ENCODE peak calls at places on chromosome 20, in ten cellular contexts. H is Panc1; I is MM.1S; B is lower lobe of right lung; X is kidney; C is psoas muscle; R is fibroblast of pulmonary artery; E is cardiac muscle cell; G is uterus; W is activated CD8-positive, alpha-beta T cell treated with anti-CD3 and anti-CD28 coated beads for 36 hours. V is an unnamed sample.

GRCh38 chr20:36756482-36756881 is 10.6 kb upstream of the NDRG3 start:
- DNase-seq in C (no peak), H (no peak), E (no peak), G (no peak), W (no peak), X (no peak), B (no peak), I (no peak), R (no peak), V (no peak)

GRCh38 chr20:38728911-38729642 is 4.8 kb downstream of the SLC32A1 start:
- DNase-seq in G (no peak), X (no peak), B (no peak), R (no peak), C (no peak), I (no peak), E (no peak), H (no peak), W (peak; percentile 33), V (no peak)

GRCh38 chr20:63819224-63819917 is 11.7 kb downstream of the ZBTB46 start:
- DNase-seq in X (no peak), E (no peak), G (peak; percentile 49), B (no peak), W (no peak), C (no peak), R (no peak), H (no peak), I (peak; percentile 60), V (peak; percentile 34)

GRCh38 chr20:22795897-22796296 is 211.5 kb upstream of the FOXA2 start:
- DNase-seq in W (no peak), X (no peak), R (peak; percentile 100), C (no peak), E (no peak), B (no peak), G (peak; percentile 56), I (no peak), H (peak; percentile 12), V (peak; percentile 95)

GRCh38 chr20:41649489-41649888 is 31.3 kb upstream of the CHD6 start:
- DNase-seq in I (peak; percentile 70), R (no peak), B (no peak), H (no peak), C (no peak), W (no peak), E (no peak), G (no peak), X (no peak), V (no peak)

GRCh38 chr20:12984863-12985262 is 23.9 kb upstream of the SPTLC3 start:
- DNase-seq in X (no peak), C (no peak), H (no peak), G (no peak), B (no peak), W (no peak), R (no peak), E (no peak), I (no peak), V (no peak)

GRCh38 chr20:62243906-62244515 is 5.7 kb downstream of the OSBPL2 start:
- DNase-seq in B (no peak), E (no peak), C (no peak), X (peak; percentile 62), G (no peak), W (no peak), R (no peak), I (no peak), H (no peak), V (no peak)

GRCh38 chr20:58908941-58909340 is 56.4 kb downstream of the GNAS start:
- DNase-seq in B (no peak), I (no peak), X (no peak), W (no peak), E (no peak), H (no peak), C (no peak), G (no peak), R (no peak), V (no peak)

GRCh38 chr20:58090181-58090580 is 138.3 kb downstream of the ANKRD60 start:
- DNase-seq in I (no peak), B (no peak), X (no peak), E (no peak), H (no peak), W (no peak), G (no peak), C (no peak), R (no peak), V (no peak)

GRCh38 chr20:54118220-54119001 is 48.0 kb upstream of the BCAS1 start:
- DNase-seq in R (no peak), X (no peak), G (no peak), H (no peak), E (no peak), I (no peak), B (no peak), C (no peak), W (no peak), V (no peak)

GRCh38 chr20:57835462-57836455 is 125.9 kb upstream of the PMEPA1 start:
- DNase-seq in E (no peak), W (no peak), G (no peak), X (no peak), R (no peak), H (no peak), I (no peak), B (no peak), C (no peak), V (no peak)

GRCh38 chr20:37299718-37300529 is 10.5 kb downstream of the MANBAL start:
- DNase-seq in E (no peak), H (no peak), G (no peak), R (peak; percentile 44), I (no peak), C (no peak), W (no peak), X (no peak), B (no peak), V (peak; percentile 82)

GRCh38 chr20:23870461-23870860 is 9.1 kb downstream of the CST5 start:
- DNase-seq in X (no peak), W (no peak), R (no peak), E (no peak), I (no peak), H (no peak), G (no peak), C (no peak), B (no peak), V (no peak)

GRCh38 chr20:46709459-46710148 is at the start of gene SLC2A10:
- DNase-seq in B (peak; percentile 66), R (peak; percentile 56), W (peak; percentile 13), E (peak; percentile 71), H (no peak), X (peak; percentile 89), G (peak; percentile 71), C (peak; percentile 74), I (no peak), V (peak; percentile 72)

GRCh38 chr20:50015993-50016770 is 33.4 kb downstream of the SNAI1 start:
- DNase-seq in I (no peak), X (peak; percentile 91), C (no peak), B (no peak), E (peak; percentile 93), G (no peak), R (no peak), W (no peak), H (no peak), V (no peak)

GRCh38 chr20:20743511-20744169 is 31.2 kb upstream of the RALGAPA2 start:
- DNase-seq in X (peak; percentile 76), C (peak; percentile 92), G (peak; percentile 65), W (no peak), R (peak; percentile 69), H (no peak), E (peak; percentile 72), I (no peak), B (peak; percentile 69), V (no peak)

GRCh38 chr20:10219993-10220750 is 1.5 kb downstream of the SNAP25 start:
- DNase-seq in C (no peak), B (no peak), X (no peak), W (no peak), G (no peak), E (no peak), H (no peak), R (no peak), I (no peak), V (no peak)
- TF ChIP-seq CTCF in C (no peak), B (no peak), X (no peak), W (no peak), G (no peak), E (no peak), H (no peak), R (no peak), I (no peak), V (no peak)

DNA sequence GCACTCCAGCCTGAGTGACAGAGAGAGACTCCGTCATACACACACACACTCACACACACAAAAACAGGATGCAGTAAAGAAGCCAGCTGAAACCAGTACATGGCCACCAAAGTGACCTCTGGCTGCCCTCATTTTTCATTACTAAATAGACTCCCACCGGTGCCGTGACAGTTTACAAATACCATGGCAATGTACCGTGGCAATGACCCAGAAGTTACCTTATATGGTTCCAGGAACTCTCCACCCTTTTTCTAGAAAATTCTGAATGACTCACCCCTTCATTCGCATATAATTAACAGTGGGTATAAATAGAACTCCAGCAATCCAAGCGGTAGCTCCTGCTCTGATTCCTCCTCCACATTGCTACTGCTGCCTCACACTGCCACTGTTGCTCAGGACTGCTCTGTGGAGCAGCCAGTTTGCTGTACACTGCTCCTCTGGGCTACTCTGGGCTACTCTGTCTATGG is 57.7 kb downstream of the SNX5 start:
- DNase-seq in R (peak; percentile 96), C (peak; percentile 67), W (peak; percentile 30), G (peak; percentile 71), B (no peak), I (no peak), H (no peak), E (no peak), X (no peak), V (peak; percentile 94)
- TF ChIP-seq CTCF in R (peak; percentile 27), C (no peak), W (no peak), G (no peak), B (no peak), I (no peak), H (no peak), E (peak; percentile 28), X (no peak), V (peak; percentile 38)

DNA sequence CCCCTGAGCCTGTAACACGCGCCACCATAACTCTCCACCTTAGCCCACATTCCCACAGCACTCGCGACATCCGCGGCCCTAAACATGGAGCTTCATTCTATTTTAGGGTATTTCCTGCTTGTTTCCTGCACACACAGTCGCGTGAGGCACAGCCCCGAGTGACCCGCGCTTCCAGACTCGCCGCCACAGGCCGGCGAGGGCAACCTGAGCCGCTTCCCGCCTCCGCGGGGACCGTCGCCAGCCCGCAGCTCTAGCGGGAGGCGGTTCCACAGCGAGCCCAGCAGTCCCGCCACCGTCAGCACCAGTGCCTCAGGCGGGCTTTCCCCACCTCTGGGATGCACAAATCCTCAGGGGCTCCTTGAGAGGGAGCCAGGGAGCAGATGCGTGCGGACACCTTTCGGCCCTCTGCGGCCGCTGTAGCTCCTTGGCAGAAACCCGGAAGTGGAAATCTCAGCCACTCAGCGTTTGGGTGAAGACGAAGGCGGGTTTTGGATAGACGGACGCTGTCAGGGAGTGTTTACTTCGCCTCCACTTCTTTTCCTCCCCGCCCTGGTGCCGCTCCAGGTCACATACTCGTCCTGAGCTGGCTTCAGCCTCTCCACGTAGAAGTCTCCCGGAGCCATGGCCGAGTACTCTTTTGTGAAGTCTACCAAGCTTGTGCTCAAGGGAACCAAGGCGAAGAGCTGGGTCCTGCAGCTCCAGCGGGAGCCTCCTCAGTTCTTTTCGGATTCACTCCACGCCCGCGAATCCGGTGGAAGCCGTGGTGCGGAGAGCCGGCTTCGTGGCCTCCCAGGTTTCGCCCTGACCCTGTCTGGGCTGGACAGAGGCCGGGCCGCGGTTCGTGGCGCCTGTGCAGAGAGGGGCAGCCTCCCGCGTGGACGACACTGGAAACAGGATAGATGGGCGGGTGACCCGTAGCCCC is 2177.4 kb upstream of the DEFB115 start:
- DNase-seq in R (peak; percentile 54), X (peak; percentile 76), W (peak; percentile 43), B (no peak), E (no peak), C (peak; percentile 58), H (peak; percentile 68), I (peak; percentile 76), G (no peak), V (peak; percentile 34)
- TF ChIP-seq CTCF in R (no peak), X (no peak), W (no peak), B (no peak), E (peak; percentile 49), C (no peak), H (peak; percentile 51), I (no peak), G (no peak), V (no peak)

GRCh38 chr20:1392693-1393506 is at the start of gene FKBP1A:
- DNase-seq in G (peak; percentile 94), C (peak; percentile 97), E (peak; percentile 93), H (peak; percentile 75), B (peak; percentile 95), X (peak; percentile 97), R (peak; percentile 92), W (peak; percentile 92), I (peak; percentile 95), V (peak; percentile 88)
- TF ChIP-seq CTCF in G (peak; percentile 42), C (no peak), E (no peak), H (no peak), B (peak; percentile 41), X (peak; percentile 5), R (no peak), W (no peak), I (no peak), V (no peak)

V was measured in AG10803.